ENCODE peak calls at places on chromosomes 12 and 14, in seven cellular contexts. T is MM.1S, N is A549, R is tibial artery, A is suprapubic skin, P is mucosa of descending colon, M is cardiac muscle cell. U is an unnamed sample.
A peak's percentile ranks its signal among the peaks of the same experiment; 100 is the strongest.

GRCh38 chr12:80352476-80352875 is 91.6 kb upstream of the PTPRQ start:
- DNase-seq in T (no peak), N (no peak), R (no peak), A (no peak), P (no peak), M (no peak), U (no peak)

GRCh38 chr14:97185186-97185585 is 388.0 kb downstream of the VRK1 start:
- DNase-seq in T (no peak), N (peak; percentile 25), R (no peak), A (no peak), P (no peak), M (peak; percentile 34), U (no peak)

GRCh38 chr12:48796976-48797375 is 8.1 kb upstream of the ADCY6 start:
- DNase-seq in T (no peak), N (no peak), R (no peak), A (no peak), P (no peak), M (no peak), U (no peak)

GRCh38 chr12:52245962-52246577 is 13.0 kb downstream of the KRT7 start:
- DNase-seq in T (no peak), N (peak; percentile 65), R (no peak), A (peak; percentile 34), P (no peak), M (no peak), U (no peak)

GRCh38 chr14:97153527-97153926 is 356.3 kb downstream of the VRK1 start:
- DNase-seq in T (no peak), N (no peak), R (no peak), A (no peak), P (no peak), M (no peak), U (no peak)

GRCh38 chr14:100028990-100029677 is 36.1 kb upstream of the EVL start:
- DNase-seq in T (no peak), N (peak; percentile 36), R (no peak), A (no peak), P (no peak), M (no peak), U (no peak)

GRCh38 chr14:99741227-99741976 is 51.8 kb upstream of the EML1 start:
- DNase-seq in T (no peak), N (no peak), R (no peak), A (no peak), P (no peak), M (no peak), U (no peak)

GRCh38 chr12:123250471-123251383 is 17.5 kb downstream of the MTRFR start:
- DNase-seq in T (no peak), N (peak; percentile 97), R (no peak), A (no peak), P (peak; percentile 89), M (no peak), U (no peak)

GRCh38 chr12:132360906-132361777 is 31.8 kb upstream of the GALNT9 start:
- DNase-seq in T (no peak), N (no peak), R (no peak), A (peak; percentile 42), P (no peak), M (no peak), U (no peak)

GRCh38 chr14:44657688-44658388 is 150.8 kb upstream of the FSCB start:
- DNase-seq in T (peak; percentile 6), N (peak; percentile 10), R (no peak), A (no peak), P (no peak), M (peak; percentile 54), U (no peak)

GRCh38 chr12:9757433-9758025 is 3.2 kb downstream of the CD69 start:
- DNase-seq in T (no peak), N (no peak), R (no peak), A (no peak), P (no peak), M (no peak), U (no peak)

GRCh38 chr14:32311294-32312009 is 17.6 kb upstream of the AKAP6 start:
- DNase-seq in T (no peak), N (no peak), R (no peak), A (no peak), P (no peak), M (no peak), U (no peak)

DNA sequence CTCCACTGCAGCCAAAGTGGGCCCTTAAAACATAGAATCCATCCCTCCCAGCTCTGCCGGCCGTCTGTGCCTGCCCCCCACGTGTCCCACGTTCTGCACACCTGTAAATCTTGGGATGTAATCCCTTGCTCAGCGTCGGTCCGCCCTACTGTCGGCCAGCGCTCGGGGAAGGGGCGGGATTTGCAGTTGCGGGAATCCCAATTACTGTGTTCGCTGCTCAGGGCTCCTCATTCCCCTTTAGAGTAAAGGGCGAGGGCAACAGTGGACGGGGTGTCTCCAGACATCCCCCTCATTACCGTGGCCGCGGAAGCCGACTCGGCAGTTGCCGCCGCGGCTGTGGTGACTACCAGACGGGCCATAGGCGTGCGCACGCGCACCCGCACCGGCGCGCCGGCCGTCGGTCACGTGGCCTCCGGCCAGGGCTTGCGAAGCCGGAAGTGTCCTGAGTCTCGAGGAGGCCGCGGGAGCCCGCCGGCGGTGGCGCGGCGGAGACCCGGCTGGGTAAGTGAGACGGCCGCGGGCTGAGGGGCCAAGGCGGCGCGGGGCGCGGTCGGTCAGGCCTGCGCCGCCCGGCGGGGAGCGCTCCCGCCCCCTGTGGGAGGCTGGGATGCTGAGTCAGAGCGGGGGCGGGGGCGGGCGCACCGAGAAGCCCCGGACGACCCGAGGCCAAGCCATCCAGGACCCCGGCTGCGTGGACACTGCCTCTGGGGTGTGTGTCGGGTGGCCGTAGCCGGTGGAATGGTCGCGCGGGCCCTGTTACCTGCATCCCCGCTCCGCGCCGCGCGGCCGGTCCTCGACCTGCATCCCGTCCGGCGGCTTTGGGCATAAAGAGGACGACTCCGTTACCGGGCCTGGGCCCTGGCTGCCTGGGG is at the start of gene TBK1:
- DNase-seq in T (peak; percentile 92), N (peak; percentile 93), R (peak; percentile 95), A (peak; percentile 91), P (peak; percentile 94), M (peak; percentile 92), U (peak; percentile 77)
- TF ChIP-seq CTCF in T (no peak), N (no peak), R (peak; percentile 19), A (no peak), P (no peak), M (no peak), U (no peak)

GRCh38 chr12:33245459-33245858 is 194.2 kb downstream of the SYT10 start:
- DNase-seq in T (no peak), N (no peak), R (no peak), A (no peak), P (no peak), M (no peak), U (no peak)

GRCh38 chr12:33251548-33251947 is 188.1 kb downstream of the SYT10 start:
- DNase-seq in T (no peak), N (no peak), R (no peak), A (no peak), P (no peak), M (no peak), U (no peak)

GRCh38 chr12:33247625-33248024 is 192.0 kb downstream of the SYT10 start:
- DNase-seq in T (no peak), N (no peak), R (no peak), A (no peak), P (no peak), M (no peak), U (no peak)

GRCh38 chr12:33253123-33253522 is 186.5 kb downstream of the SYT10 start:
- DNase-seq in T (no peak), N (no peak), R (no peak), A (no peak), P (no peak), M (no peak), U (no peak)

GRCh38 chr12:33248364-33248763 is 191.3 kb downstream of the SYT10 start:
- DNase-seq in T (no peak), N (no peak), R (no peak), A (no peak), P (no peak), M (no peak), U (no peak)
- TF ChIP-seq CTCF in T (no peak), N (no peak), R (no peak), A (no peak), P (no peak), M (no peak), U (no peak)

DNA sequence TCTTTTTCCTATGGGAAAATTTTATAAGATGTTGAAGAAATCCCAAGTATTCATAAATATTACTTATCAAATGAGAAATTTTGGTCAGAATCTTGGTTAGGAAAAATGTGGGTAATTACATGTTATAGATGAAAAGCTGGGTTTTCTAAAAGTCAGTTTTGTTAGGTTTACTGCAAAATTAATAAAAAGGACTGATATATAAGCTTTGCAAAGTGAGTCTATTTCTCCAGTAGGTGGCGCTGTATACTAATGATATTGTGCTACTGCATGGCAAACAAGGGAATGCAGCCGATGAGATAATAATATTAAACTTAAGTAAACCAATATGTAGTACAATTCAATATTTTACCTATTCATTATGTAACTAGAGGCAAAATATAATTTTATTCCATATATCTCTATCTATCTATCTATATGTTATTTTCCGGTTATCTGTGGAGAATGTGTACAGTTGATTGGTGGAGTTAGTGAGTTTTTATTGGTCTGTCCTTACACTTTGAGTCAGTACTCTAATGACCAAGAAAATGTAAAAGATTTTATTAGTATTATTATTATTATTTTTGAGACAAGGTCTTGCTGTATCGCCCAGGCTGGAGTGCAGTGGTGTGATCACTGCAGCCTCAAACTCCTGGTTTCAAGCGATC is 32.9 kb downstream of the MIPOL1 start:
- DNase-seq in T (peak; percentile 67), N (peak; percentile 70), R (no peak), A (no peak), P (no peak), M (peak; percentile 87), U (no peak)
- TF ChIP-seq CTCF in T (peak; percentile 49), N (peak; percentile 82), R (peak; percentile 55), A (peak; percentile 30), P (peak; percentile 42), M (peak; percentile 72), U (peak; percentile 58)

DNA sequence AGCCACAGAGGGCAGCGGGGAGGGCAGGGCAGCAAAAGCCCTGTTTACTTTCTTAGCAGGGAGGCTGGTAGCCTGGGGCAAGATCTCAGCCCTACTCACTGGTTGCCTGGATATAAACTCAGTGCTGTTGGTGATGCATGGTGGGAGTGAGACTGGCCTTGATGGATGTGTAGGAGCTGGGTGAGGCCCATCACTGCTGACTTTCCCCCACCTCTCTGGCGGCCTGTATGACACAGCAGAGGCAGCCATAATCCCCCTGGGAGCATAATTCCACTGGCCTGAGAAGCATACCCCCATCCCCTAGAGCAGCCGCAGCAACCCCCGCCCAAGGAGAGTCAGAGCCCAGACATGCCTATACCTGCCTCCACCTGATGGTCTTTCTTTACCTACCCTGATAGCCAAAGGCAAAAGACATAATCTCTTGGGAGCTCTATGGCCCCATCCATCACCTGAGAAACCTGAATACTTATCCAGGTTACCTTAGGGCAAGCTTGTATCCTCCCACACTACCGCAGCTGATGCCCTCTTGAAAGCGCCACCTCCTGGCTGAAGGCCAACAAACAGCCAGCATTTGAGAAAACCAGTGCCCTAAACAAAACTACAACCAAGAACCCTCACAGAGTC is 59.3 kb downstream of the DNAI7 start:
- DNase-seq in T (no peak), N (no peak), R (no peak), A (no peak), P (no peak), M (no peak), U (no peak)
- TF ChIP-seq CTCF in T (peak; percentile 33), N (no peak), R (no peak), A (no peak), P (no peak), M (no peak), U (no peak)